ENCODE peak calls at places on chromosome 5, in seven cellular contexts. X, V, M, O, L, H and S are unnamed samples.

GRCh38 chr5:155017610-155018009 is 4.1 kb downstream of the KIF4B start:
- DNase-seq in X (no peak), V (no peak), M (no peak), O (no peak), L (no peak), H (no peak), S (no peak)

GRCh38 chr5:173312821-173313220 is 15.4 kb downstream of the STC2 start:
- DNase-seq in X (no peak), V (no peak), M (no peak), O (no peak), L (no peak), H (no peak), S (no peak)

GRCh38 chr5:133253076-133253475 is 201.3 kb downstream of the HSPA4 start:
- DNase-seq in X (no peak), V (no peak), M (no peak), O (no peak), L (no peak), H (no peak), S (no peak)

GRCh38 chr5:156474251-156474650 is 147.3 kb downstream of the SGCD start:
- DNase-seq in X (no peak), V (no peak), M (peak; percentile 46), O (no peak), L (peak; percentile 71), H (no peak), S (no peak)

GRCh38 chr5:5132896-5133295 is 7.2 kb upstream of the ADAMTS16 start:
- DNase-seq in X (no peak), V (no peak), M (no peak), O (no peak), L (no peak), H (no peak), S (no peak)

GRCh38 chr5:73642296-73642695 is 16.3 kb downstream of the ARHGEF28 start:
- DNase-seq in X (no peak), V (no peak), M (no peak), O (no peak), L (no peak), H (no peak), S (no peak)

GRCh38 chr5:150155258-150156032 is at the start of gene PDGFRB:
- DNase-seq in X (peak; percentile 86), V (peak; percentile 29), M (peak; percentile 85), O (no peak), L (peak; percentile 91), H (peak; percentile 82), S (peak; percentile 65)

GRCh38 chr5:134438641-134439621 is 27.2 kb upstream of the CDKN2AIPNL start:
- DNase-seq in X (peak; percentile 49), V (no peak), M (peak; percentile 80), O (no peak), L (peak; percentile 78), H (peak; percentile 83), S (no peak)

GRCh38 chr5:38086777-38087176 is 171.6 kb upstream of the EGFLAM start:
- DNase-seq in X (no peak), V (no peak), M (no peak), O (no peak), L (no peak), H (no peak), S (no peak)

GRCh38 chr5:177540438-177540837 is 13.9 kb downstream of the FAM193B start:
- DNase-seq in X (no peak), V (no peak), M (no peak), O (no peak), L (no peak), H (no peak), S (no peak)

GRCh38 chr5:73861313-73861978 is 235.4 kb downstream of the ARHGEF28 start:
- DNase-seq in X (no peak), V (no peak), M (no peak), O (no peak), L (no peak), H (no peak), S (no peak)

GRCh38 chr5:35478856-35479682 is 138.6 kb upstream of the SPEF2 start:
- DNase-seq in X (peak; percentile 71), V (no peak), M (peak; percentile 2), O (no peak), L (no peak), H (no peak), S (no peak)

GRCh38 chr5:108003178-108003577 is 332.4 kb upstream of the EFNA5 start:
- DNase-seq in X (peak; percentile 33), V (no peak), M (peak; percentile 78), O (no peak), L (no peak), H (peak; percentile 10), S (no peak)

GRCh38 chr5:138352722-138353549 is 451 bp downstream of the KDM3B start:
- DNase-seq in X (peak; percentile 28), V (peak; percentile 38), M (peak; percentile 72), O (peak; percentile 68), L (peak; percentile 62), H (peak; percentile 61), S (peak; percentile 73)

GRCh38 chr5:40385544-40385943 is 294.2 kb upstream of the PTGER4 start:
- DNase-seq in X (no peak), V (no peak), M (peak; percentile 84), O (no peak), L (no peak), H (no peak), S (no peak)

GRCh38 chr5:141848771-141849370 is 29.3 kb downstream of the PCDH1 start:
- DNase-seq in X (peak; percentile 78), V (no peak), M (peak; percentile 91), O (no peak), L (peak; percentile 60), H (peak; percentile 86), S (no peak)

GRCh38 chr5:155728146-155728856 is 598.7 kb upstream of the SGCD start:
- DNase-seq in X (no peak), V (no peak), M (peak; percentile 2), O (no peak), L (peak; percentile 69), H (peak; percentile 51), S (no peak)

GRCh38 chr5:140107312-140108092 is 6.4 kb upstream of the PURA start:
- DNase-seq in X (peak; percentile 87), V (peak; percentile 80), M (peak; percentile 98), O (peak; percentile 93), L (peak; percentile 94), H (peak; percentile 94), S (peak; percentile 90)

GRCh38 chr5:144864113-144864512 is 693.4 kb downstream of the KCTD16 start:
- DNase-seq in X (no peak), V (no peak), M (no peak), O (no peak), L (no peak), H (no peak), S (no peak)

GRCh38 chr5:99033014-99033931 is 104.5 kb upstream of the CHD1 start:
- DNase-seq in X (no peak), V (no peak), M (no peak), O (no peak), L (no peak), H (no peak), S (no peak)

GRCh38 chr5:378301-378891 is 56.9 kb downstream of the AHRR start:
- DNase-seq in X (no peak), V (no peak), M (peak; percentile 84), O (no peak), L (no peak), H (peak; percentile 3), S (no peak)

GRCh38 chr5:154757647-154758406 is 2.6 kb downstream of the LARP1 start:
- DNase-seq in X (no peak), V (peak; percentile 24), M (peak; percentile 50), O (peak; percentile 42), L (no peak), H (peak; percentile 44), S (no peak)

GRCh38 chr5:119347996-119348395 is 7.8 kb upstream of the TNFAIP8 start:
- DNase-seq in X (no peak), V (no peak), M (no peak), O (no peak), L (no peak), H (no peak), S (no peak)

GRCh38 chr5:74289238-74289637 is 351.3 kb downstream of the ENC1 start:
- DNase-seq in X (no peak), V (no peak), M (no peak), O (no peak), L (no peak), H (no peak), S (no peak)

GRCh38 chr5:101678494-101679193 is 617.4 kb downstream of the SLCO4C1 start:
- DNase-seq in X (peak; percentile 42), V (no peak), M (peak; percentile 4), O (no peak), L (peak; percentile 17), H (peak; percentile 60), S (peak; percentile 17)

GRCh38 chr5:13553896-13554295 is 390.6 kb downstream of the DNAH5 start:
- DNase-seq in X (peak; percentile 29), V (no peak), M (peak; percentile 14), O (no peak), L (no peak), H (peak; percentile 14), S (no peak)

GRCh38 chr5:16600397-16600796 is 16.4 kb downstream of the RETREG1 start:
- DNase-seq in X (peak; percentile 75), V (no peak), M (peak; percentile 42), O (no peak), L (peak; percentile 73), H (peak; percentile 26), S (no peak)

GRCh38 chr5:83530186-83530585 is 58.6 kb downstream of the VCAN start:
- DNase-seq in X (no peak), V (no peak), M (no peak), O (no peak), L (no peak), H (no peak), S (no peak)

GRCh38 chr5:141192110-141192725 is at the start of gene PCDHB10:
- DNase-seq in X (peak; percentile 38), V (no peak), M (peak; percentile 65), O (no peak), L (no peak), H (no peak), S (no peak)

GRCh38 chr5:35143841-35144240 is 86.4 kb downstream of the PRLR start:
- DNase-seq in X (no peak), V (no peak), M (no peak), O (no peak), L (no peak), H (no peak), S (no peak)

GRCh38 chr5:59757442-59757841 is 136.1 kb downstream of the PDE4D start:
- DNase-seq in X (no peak), V (no peak), M (peak; percentile 67), O (no peak), L (no peak), H (no peak), S (no peak)

GRCh38 chr5:170403675-170404074 is 14.5 kb upstream of the KCNMB1 start:
- DNase-seq in X (no peak), V (no peak), M (no peak), O (no peak), L (no peak), H (no peak), S (no peak)

GRCh38 chr5:157252741-157253465 is 13.0 kb upstream of the CYFIP2 start:
- DNase-seq in X (no peak), V (no peak), M (peak; percentile 55), O (peak; percentile 57), L (no peak), H (no peak), S (peak; percentile 73)

GRCh38 chr5:59218424-59219045 is 635.7 kb downstream of the RAB3C start:
- DNase-seq in X (peak; percentile 5), V (no peak), M (no peak), O (no peak), L (no peak), H (no peak), S (no peak)

GRCh38 chr5:23319906-23320305 is 187.5 kb upstream of the PRDM9 start:
- DNase-seq in X (no peak), V (no peak), M (no peak), O (no peak), L (no peak), H (no peak), S (no peak)

GRCh38 chr5:96692436-96692835 is 30.3 kb downstream of the CAST start:
- DNase-seq in X (no peak), V (no peak), M (no peak), O (no peak), L (no peak), H (no peak), S (no peak)